ENCODE peak calls at places on chromosomes 7 and 10, in eight cellular contexts. One of them, this sample, is unnamed.

GRCh38 chr7:57404343-57404966 is 45.5 kb upstream of the ZNF716 start:
- ATAC-seq in gastrocnemius medialis: peak
- ATAC-seq in K562: peak
- ATAC-seq in A549: no peak
- ATAC-seq in upper lobe of left lung: no peak
- ATAC-seq in HepG2: no peak
- ATAC-seq in HCT116: no peak
- ATAC-seq in IMR-90: no peak
- ATAC-seq in this sample: no peak

GRCh38 chr10:76903387-76903786 is 734.2 kb downstream of the KCNMA1 start:
- ATAC-seq in HepG2: no peak
- ATAC-seq in K562: no peak
- ATAC-seq in A549: no peak
- ATAC-seq in IMR-90: no peak
- ATAC-seq in upper lobe of left lung: peak
- ATAC-seq in gastrocnemius medialis: no peak
- ATAC-seq in HCT116: no peak
- ATAC-seq in this sample: no peak

GRCh38 chr10:57338823-57339558 is 928.7 kb downstream of the IPMK start:
- ATAC-seq in IMR-90: peak
- ATAC-seq in K562: no peak
- ATAC-seq in HepG2: peak
- ATAC-seq in A549: peak
- ATAC-seq in upper lobe of left lung: no peak
- ATAC-seq in gastrocnemius medialis: no peak
- ATAC-seq in HCT116: peak
- ATAC-seq in this sample: no peak

GRCh38 chr10:95462740-95463667 is 98.2 kb downstream of the SORBS1 start:
- ATAC-seq in IMR-90: no peak
- ATAC-seq in upper lobe of left lung: peak
- ATAC-seq in HepG2: no peak
- ATAC-seq in HCT116: no peak
- ATAC-seq in A549: no peak
- ATAC-seq in gastrocnemius medialis: no peak
- ATAC-seq in K562: no peak
- ATAC-seq in this sample: peak

GRCh38 chr7:158574308-158575036 is 13.2 kb downstream of the PTPRN2 start:
- ATAC-seq in IMR-90: no peak
- ATAC-seq in K562: peak
- ATAC-seq in upper lobe of left lung: no peak
- ATAC-seq in gastrocnemius medialis: no peak
- ATAC-seq in HepG2: peak
- ATAC-seq in A549: no peak
- ATAC-seq in HCT116: peak
- ATAC-seq in this sample: no peak

GRCh38 chr10:79979973-79980687 is 31.2 kb upstream of the SFTPD start:
- ATAC-seq in gastrocnemius medialis: no peak
- ATAC-seq in HCT116: no peak
- ATAC-seq in HepG2: no peak
- ATAC-seq in K562: no peak
- ATAC-seq in IMR-90: no peak
- ATAC-seq in A549: no peak
- ATAC-seq in upper lobe of left lung: peak
- ATAC-seq in this sample: no peak

GRCh38 chr7:89914673-89915072 is 239.6 kb upstream of the STEAP1 start:
- ATAC-seq in K562: no peak
- ATAC-seq in A549: no peak
- ATAC-seq in gastrocnemius medialis: no peak
- ATAC-seq in upper lobe of left lung: no peak
- ATAC-seq in IMR-90: no peak
- ATAC-seq in HCT116: no peak
- ATAC-seq in HepG2: no peak
- ATAC-seq in this sample: no peak

GRCh38 chr7:25009271-25009670 is 29.3 kb upstream of the OSBPL3 start:
- ATAC-seq in gastrocnemius medialis: no peak
- ATAC-seq in A549: peak
- ATAC-seq in upper lobe of left lung: peak
- ATAC-seq in IMR-90: peak
- ATAC-seq in K562: no peak
- ATAC-seq in HCT116: no peak
- ATAC-seq in HepG2: no peak
- ATAC-seq in this sample: no peak

GRCh38 chr7:13920053-13920697 is 69.3 kb downstream of the ETV1 start:
- ATAC-seq in gastrocnemius medialis: peak
- ATAC-seq in HCT116: peak
- ATAC-seq in K562: peak
- ATAC-seq in upper lobe of left lung: peak
- ATAC-seq in HepG2: no peak
- ATAC-seq in IMR-90: peak
- ATAC-seq in A549: peak
- ATAC-seq in this sample: peak

GRCh38 chr7:27115161-27116018 is 12.9 kb upstream of the HOXA2 start:
- ATAC-seq in K562: no peak
- ATAC-seq in gastrocnemius medialis: no peak
- ATAC-seq in upper lobe of left lung: no peak
- ATAC-seq in IMR-90: peak
- ATAC-seq in A549: peak
- ATAC-seq in HCT116: peak
- ATAC-seq in HepG2: no peak
- ATAC-seq in this sample: no peak

GRCh38 chr10:6689036-6689435 is 109.0 kb upstream of the PRKCQ start:
- ATAC-seq in IMR-90: no peak
- ATAC-seq in A549: no peak
- ATAC-seq in HCT116: no peak
- ATAC-seq in HepG2: no peak
- ATAC-seq in gastrocnemius medialis: no peak
- ATAC-seq in upper lobe of left lung: no peak
- ATAC-seq in K562: no peak
- ATAC-seq in this sample: no peak

GRCh38 chr7:35700327-35700726 is 5.4 kb upstream of the HERPUD2 start:
- ATAC-seq in IMR-90: no peak
- ATAC-seq in gastrocnemius medialis: no peak
- ATAC-seq in HepG2: no peak
- ATAC-seq in K562: no peak
- ATAC-seq in A549: no peak
- ATAC-seq in upper lobe of left lung: no peak
- ATAC-seq in HCT116: no peak
- ATAC-seq in this sample: no peak

GRCh38 chr7:136869006-136869961 is 832 bp downstream of the CHRM2 start:
- ATAC-seq in K562: no peak
- ATAC-seq in HCT116: no peak
- ATAC-seq in upper lobe of left lung: no peak
- ATAC-seq in IMR-90: peak
- ATAC-seq in A549: peak
- ATAC-seq in gastrocnemius medialis: no peak
- ATAC-seq in HepG2: no peak
- ATAC-seq in this sample: peak

GRCh38 chr10:43166879-43167490 is 28.7 kb downstream of the CSGALNACT2 start:
- ATAC-seq in gastrocnemius medialis: no peak
- ATAC-seq in IMR-90: no peak
- ATAC-seq in K562: no peak
- ATAC-seq in HCT116: no peak
- ATAC-seq in upper lobe of left lung: no peak
- ATAC-seq in A549: no peak
- ATAC-seq in HepG2: no peak
- ATAC-seq in this sample: no peak

GRCh38 chr10:113517165-113517892 is 35.5 kb upstream of the HABP2 start:
- ATAC-seq in K562: no peak
- ATAC-seq in IMR-90: no peak
- ATAC-seq in HCT116: no peak
- ATAC-seq in gastrocnemius medialis: no peak
- ATAC-seq in upper lobe of left lung: no peak
- ATAC-seq in A549: no peak
- ATAC-seq in HepG2: no peak
- ATAC-seq in this sample: no peak

GRCh38 chr10:69475433-69475830 is 24.2 kb downstream of the TSPAN15 start:
- ATAC-seq in HCT116: no peak
- ATAC-seq in HepG2: no peak
- ATAC-seq in upper lobe of left lung: no peak
- ATAC-seq in A549: peak
- ATAC-seq in IMR-90: no peak
- ATAC-seq in K562: no peak
- ATAC-seq in gastrocnemius medialis: no peak
- ATAC-seq in this sample: no peak

GRCh38 chr10:84348860-84349259 is 20.5 kb downstream of the CCSER2 start:
- ATAC-seq in K562: no peak
- ATAC-seq in HCT116: no peak
- ATAC-seq in gastrocnemius medialis: peak
- ATAC-seq in HepG2: no peak
- ATAC-seq in A549: no peak
- ATAC-seq in IMR-90: peak
- ATAC-seq in upper lobe of left lung: no peak
- ATAC-seq in this sample: peak

GRCh38 chr7:128112018-128112780 is 81.0 kb upstream of the LRRC4 start:
- ATAC-seq in IMR-90: no peak
- ATAC-seq in K562: no peak
- ATAC-seq in A549: peak
- ATAC-seq in HCT116: no peak
- ATAC-seq in gastrocnemius medialis: no peak
- ATAC-seq in upper lobe of left lung: no peak
- ATAC-seq in HepG2: no peak
- ATAC-seq in this sample: no peak

GRCh38 chr10:79139124-79139835 is 70.5 kb downstream of the ZMIZ1 start:
- ATAC-seq in IMR-90: peak
- ATAC-seq in HCT116: no peak
- ATAC-seq in upper lobe of left lung: peak
- ATAC-seq in K562: peak
- ATAC-seq in A549: no peak
- ATAC-seq in HepG2: no peak
- ATAC-seq in gastrocnemius medialis: peak
- ATAC-seq in this sample: peak

GRCh38 chr10:42637648-42638052 is 720 bp downstream of the ZNF33B start:
- ATAC-seq in K562: peak
- ATAC-seq in IMR-90: peak
- ATAC-seq in A549: no peak
- ATAC-seq in HCT116: peak
- ATAC-seq in gastrocnemius medialis: no peak
- ATAC-seq in upper lobe of left lung: no peak
- ATAC-seq in HepG2: peak
- ATAC-seq in this sample: no peak

GRCh38 chr7:143391462-143392404 is 10.6 kb downstream of the ZYX start:
- ATAC-seq in gastrocnemius medialis: peak
- ATAC-seq in upper lobe of left lung: peak
- ATAC-seq in HepG2: peak
- ATAC-seq in A549: no peak
- ATAC-seq in K562: peak
- ATAC-seq in IMR-90: peak
- ATAC-seq in HCT116: no peak
- ATAC-seq in this sample: peak

GRCh38 chr10:52746169-52746568 is 26.4 kb downstream of the MBL2 start:
- ATAC-seq in A549: peak
- ATAC-seq in HepG2: peak
- ATAC-seq in IMR-90: no peak
- ATAC-seq in K562: no peak
- ATAC-seq in upper lobe of left lung: no peak
- ATAC-seq in gastrocnemius medialis: no peak
- ATAC-seq in HCT116: peak
- ATAC-seq in this sample: no peak
- TF ChIP-seq CTCF in A549: no peak
- TF ChIP-seq CTCF in HepG2: no peak
- TF ChIP-seq CTCF in IMR-90: no peak
- TF ChIP-seq CTCF in K562: no peak
- TF ChIP-seq CTCF in upper lobe of left lung: no peak
- TF ChIP-seq CTCF in gastrocnemius medialis: no peak
- TF ChIP-seq CTCF in HCT116: peak
- TF ChIP-seq CTCF in this sample: no peak

GRCh38 chr10:97543025-97543546 is 29.5 kb upstream of the ANKRD2 start:
- ATAC-seq in HepG2: peak
- ATAC-seq in upper lobe of left lung: peak
- ATAC-seq in HCT116: peak
- ATAC-seq in gastrocnemius medialis: peak
- ATAC-seq in A549: peak
- ATAC-seq in IMR-90: peak
- ATAC-seq in K562: peak
- ATAC-seq in this sample: peak
- TF ChIP-seq POLR2A in HepG2: no peak
- TF ChIP-seq POLR2A in upper lobe of left lung: no peak
- TF ChIP-seq POLR2A in HCT116: no peak
- TF ChIP-seq POLR2A in gastrocnemius medialis: no peak
- TF ChIP-seq POLR2A in A549: no peak
- TF ChIP-seq POLR2A in IMR-90: peak
- TF ChIP-seq POLR2A in K562: no peak
- TF ChIP-seq POLR2A in this sample: no peak

DNA sequence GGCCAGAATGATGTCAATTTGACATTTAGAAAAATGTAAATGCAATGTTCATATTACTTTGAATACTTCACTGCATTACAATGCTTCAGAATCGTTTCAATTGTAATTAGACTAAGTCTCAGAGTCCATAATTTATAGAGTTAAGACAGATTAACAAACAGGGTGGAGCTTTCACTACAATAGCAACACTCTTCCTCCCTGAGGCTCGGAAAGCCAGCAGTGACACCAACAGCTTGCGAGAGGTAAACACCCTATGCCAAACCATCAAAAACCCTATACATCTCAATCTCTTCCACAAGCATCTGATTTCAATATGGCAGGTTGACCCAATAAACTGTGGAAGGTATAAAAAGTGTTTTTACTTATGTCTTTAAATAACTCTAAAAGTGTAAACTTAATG is 72.2 kb downstream of the DOCK4 start:
- ATAC-seq in HepG2: no peak
- ATAC-seq in K562: peak
- ATAC-seq in HCT116: no peak
- ATAC-seq in A549: no peak
- ATAC-seq in IMR-90: no peak
- ATAC-seq in gastrocnemius medialis: no peak
- ATAC-seq in upper lobe of left lung: no peak
- ATAC-seq in this sample: no peak
- TF ChIP-seq CTCF in HepG2: no peak
- TF ChIP-seq CTCF in K562: no peak
- TF ChIP-seq CTCF in HCT116: no peak
- TF ChIP-seq CTCF in A549: no peak
- TF ChIP-seq CTCF in IMR-90: no peak
- TF ChIP-seq CTCF in gastrocnemius medialis: no peak
- TF ChIP-seq CTCF in upper lobe of left lung: no peak
- TF ChIP-seq CTCF in this sample: no peak

DNA sequence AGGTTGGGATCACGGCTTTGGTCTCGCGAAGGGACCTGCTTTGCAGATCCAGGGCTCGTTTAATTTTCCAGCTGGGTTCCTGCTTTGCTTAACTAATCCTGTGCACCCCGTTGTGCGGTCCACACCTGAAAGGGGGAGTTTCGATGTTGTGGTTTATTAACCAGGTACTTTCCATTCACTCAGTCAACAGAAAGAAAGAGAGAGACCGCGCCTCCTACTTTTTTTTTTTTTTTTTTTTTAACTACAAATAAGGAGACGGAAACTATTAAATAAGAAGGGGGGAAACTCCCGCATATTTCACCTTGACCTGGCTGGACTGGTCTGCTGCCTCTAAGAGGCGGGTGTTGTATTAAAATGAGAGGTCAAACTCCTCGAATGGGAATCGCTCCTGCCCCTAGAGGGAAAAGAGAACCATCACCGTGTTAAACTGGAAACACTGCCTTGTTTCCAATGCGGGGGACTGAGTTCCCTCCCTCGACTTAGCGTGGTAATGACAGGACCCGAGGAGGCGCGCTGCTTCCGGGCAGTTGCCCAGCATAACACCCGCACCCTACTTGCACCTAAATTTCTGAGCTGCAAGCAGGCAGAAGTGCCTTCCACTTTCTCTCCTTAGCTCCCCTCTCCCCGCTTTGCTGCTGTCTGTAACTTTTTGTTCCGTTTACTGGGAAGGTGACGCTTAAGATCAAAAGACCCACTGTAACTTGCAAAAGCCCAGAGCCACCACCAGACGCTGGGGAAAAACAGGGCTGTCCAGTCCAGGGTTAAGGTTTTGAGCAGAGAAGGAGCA is 1.1 kb upstream of the ITGB8 start:
- ATAC-seq in A549: peak
- ATAC-seq in upper lobe of left lung: peak
- ATAC-seq in IMR-90: peak
- ATAC-seq in HCT116: peak
- ATAC-seq in gastrocnemius medialis: peak
- ATAC-seq in K562: peak
- ATAC-seq in HepG2: peak
- ATAC-seq in this sample: peak
- TF ChIP-seq POLR2A in A549: peak
- TF ChIP-seq POLR2A in upper lobe of left lung: peak
- TF ChIP-seq POLR2A in IMR-90: no peak
- TF ChIP-seq POLR2A in HCT116: no peak
- TF ChIP-seq POLR2A in gastrocnemius medialis: no peak
- TF ChIP-seq POLR2A in K562: no peak
- TF ChIP-seq POLR2A in HepG2: no peak
- TF ChIP-seq POLR2A in this sample: no peak